ENCODE peak calls at places on chromosome 16, in four cellular contexts. Y is HepG2, K is GM12878, U is K562. V is an unnamed sample.

GRCh38 chr16:11677451-11677951 is 9.2 kb downstream of the SNN start:
- DNase-seq in Y (no peak), U (no peak), K (no peak), V (no peak)

GRCh38 chr16:3950343-3951193 is 70.1 kb upstream of the CREBBP start:
- DNase-seq in K (no peak), Y (no peak), U (no peak), V (no peak)

GRCh38 chr16:61653544-61653943 is 382.7 kb downstream of the CDH8 start:
- DNase-seq in Y (no peak), U (no peak), K (no peak), V (no peak)

GRCh38 chr16:69724981-69725479 is 1.3 kb downstream of the NQO1 start:
- DNase-seq in U (no peak), K (no peak), Y (peak), V (no peak)

GRCh38 chr16:26605872-26606271 is 460.9 kb upstream of the C16orf82 start:
- DNase-seq in K (no peak), Y (no peak), U (no peak), V (no peak)

GRCh38 chr16:69324013-69324531 is 6.3 kb downstream of the PDF start:
- DNase-seq in K (no peak), U (no peak), Y (no peak), V (no peak)

GRCh38 chr16:3645504-3646347 is 8.8 kb upstream of the DNASE1 start:
- DNase-seq in Y (no peak), K (no peak), U (peak), V (no peak)

GRCh38 chr16:10906914-10907756 is 30.1 kb downstream of the CIITA start:
- DNase-seq in U (no peak), Y (no peak), K (no peak), V (no peak)

GRCh38 chr16:87927195-87927562 is 9.2 kb downstream of the CA5A start:
- DNase-seq in U (no peak), K (no peak), Y (no peak), V (no peak)

GRCh38 chr16:1167276-1168107 is 14.6 kb downstream of the CACNA1H start:
- DNase-seq in Y (no peak), U (no peak), K (no peak), V (no peak)

GRCh38 chr16:49377196-49377755 is 3.7 kb downstream of the C16orf78 start:
- DNase-seq in Y (no peak), K (no peak), U (no peak), V (no peak)

GRCh38 chr16:56673916-56674315 is 4.3 kb downstream of the MT1H start:
- DNase-seq in U (no peak), Y (peak), K (no peak), V (no peak)

GRCh38 chr16:11105038-11105903 is 150.7 kb downstream of the SOCS1 start:
- DNase-seq in Y (peak), U (peak), K (peak), V (no peak)

GRCh38 chr16:81558444-81559175 is 114.0 kb downstream of the CMIP start:
- DNase-seq in K (no peak), Y (peak), U (peak), V (no peak)
- TF ChIP-seq TARDBP in K (no peak), Y (peak), U (no peak), V (no peak)

DNA sequence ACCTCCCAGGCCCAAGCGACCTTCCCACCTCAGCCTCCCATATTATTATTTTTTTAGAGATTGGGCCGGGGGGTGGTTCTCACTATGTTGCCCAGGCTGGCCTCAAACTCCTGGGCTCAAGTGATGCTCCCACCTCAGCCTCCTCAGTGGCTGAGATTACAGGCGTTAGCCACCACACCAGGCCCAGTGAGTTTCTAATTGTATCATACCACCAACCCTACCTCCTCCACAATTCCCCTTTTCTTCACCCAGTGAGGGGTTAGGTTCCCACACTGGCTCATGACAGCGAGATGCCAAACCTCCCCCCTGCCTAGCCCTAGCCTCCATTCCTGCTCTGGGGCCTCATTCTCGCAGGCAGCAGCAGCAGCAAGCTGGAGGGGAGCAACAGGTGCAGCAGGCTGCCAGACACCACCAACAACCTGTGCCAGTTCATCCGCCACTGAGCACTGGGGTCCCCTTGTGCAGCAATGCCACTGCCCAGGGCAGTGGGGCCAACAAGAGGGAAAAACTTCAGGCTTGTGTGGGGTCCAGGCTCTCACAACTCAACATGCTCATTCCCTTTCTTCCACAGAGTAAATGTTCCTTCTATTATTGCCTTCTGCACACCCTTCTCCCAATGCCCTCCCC is 9.1 kb downstream of the ATP6V0D1 start:
- DNase-seq in Y (no peak), U (no peak), K (no peak), V (no peak)
- TF ChIP-seq SP1 in Y (no peak), U (no peak), K (no peak), V (no peak)

DNA sequence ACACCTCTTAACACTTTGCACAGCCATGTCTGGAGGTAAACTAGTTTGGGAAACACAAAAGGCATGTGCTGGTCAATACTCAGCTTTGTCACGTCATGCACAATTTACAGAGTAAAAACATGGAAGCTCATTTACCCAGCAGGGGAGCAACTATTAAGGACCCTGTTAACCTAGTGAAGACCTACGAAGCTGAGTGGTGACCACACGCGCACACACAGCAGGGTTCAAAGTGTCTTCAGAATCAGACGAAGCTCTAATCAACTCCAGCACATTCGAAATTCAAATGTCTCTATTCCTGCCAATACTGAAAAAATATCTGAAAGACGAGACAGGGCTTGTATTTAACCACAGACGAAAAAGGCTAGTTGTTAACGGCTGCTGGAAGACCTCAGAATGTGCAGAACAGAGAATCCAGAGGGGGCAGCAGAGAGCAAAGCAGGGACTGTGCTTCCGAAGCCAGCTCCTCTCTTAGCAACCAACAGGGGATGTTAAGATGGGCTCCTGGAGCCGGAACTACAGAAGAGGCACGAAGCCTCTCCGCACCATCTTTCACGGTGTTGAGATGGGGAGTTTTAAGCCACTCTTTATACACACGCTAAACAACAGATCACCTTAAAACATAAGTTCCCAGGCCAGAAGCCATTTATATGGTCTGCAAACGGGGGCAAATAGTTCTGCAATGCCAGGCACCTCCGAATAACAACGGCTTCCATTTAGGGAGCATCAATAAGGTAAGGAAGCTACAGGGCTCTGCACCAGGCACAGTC is 45.7 kb downstream of the CMTM4 start:
- DNase-seq in K (peak), Y (peak), U (peak), V (peak)
- TF ChIP-seq FOXK2 in K (no peak), Y (no peak), U (no peak), V (no peak)

DNA sequence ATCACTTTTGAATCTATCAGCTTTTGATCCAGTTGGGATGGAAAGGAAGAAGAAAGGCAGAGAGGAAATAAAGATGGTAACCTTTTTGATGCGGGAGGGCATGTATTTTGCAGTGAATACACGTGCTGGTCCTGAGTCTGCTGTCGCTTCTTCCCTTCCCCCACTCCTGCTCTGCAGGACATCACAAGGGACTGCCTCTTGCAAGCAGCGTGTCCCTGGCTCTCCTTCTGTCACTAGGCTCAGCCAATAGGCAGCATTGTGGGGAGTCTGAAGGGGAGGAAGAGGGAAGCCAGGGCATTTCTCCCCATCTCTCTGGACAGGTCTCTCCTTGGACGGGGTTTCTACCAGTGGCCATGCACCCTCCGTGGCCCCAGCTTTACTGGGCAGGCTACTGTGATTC is 15.7 kb upstream of the WFDC1 start:
- DNase-seq in U (no peak), K (no peak), Y (no peak), V (no peak)
- TF ChIP-seq TARDBP in U (no peak), K (no peak), Y (no peak), V (no peak)